ENCODE peak calls at places on chromosomes 6 and 20, in seven cellular contexts. F, I, Z, O, W, T and Y are unnamed samples. For H3K4me1, the result is how much of the 10 kb centered on the place peaks cover.

GRCh38 chr6:55902796-55903195 is 27.4 kb upstream of the BMP5 start:
- DNase-seq in I (no peak), Z (no peak), T (peak), W (no peak), O (peak), F (no peak), Y (no peak)

GRCh38 chr20:38115205-38115604 is 49.9 kb downstream of the TGM2 start:
- DNase-seq in I (no peak), Z (no peak), O (no peak), F (no peak), T (no peak), W (peak), Y (no peak)

GRCh38 chr6:131182991-131183425 is 47.7 kb downstream of the AKAP7 start:
- DNase-seq in F (peak), I (peak), Z (peak), T (peak), W (peak), O (peak), Y (no peak)

GRCh38 chr20:50399003-50399916 is 110.9 kb upstream of the PTPN1 start:
- DNase-seq in T (peak), I (no peak), O (peak), F (no peak), W (no peak), Z (no peak), Y (peak)

GRCh38 chr6:2546941-2547716 is 203.6 kb downstream of the MYLK4 start:
- DNase-seq in F (no peak), Z (no peak), W (no peak), I (no peak), T (no peak), O (no peak), Y (no peak)

GRCh38 chr20:41509801-41510200 is 108.4 kb downstream of the CHD6 start:
- DNase-seq in W (no peak), Z (no peak), T (peak), I (peak), F (no peak), O (peak), Y (no peak)

GRCh38 chr20:14235355-14235754 is 102.1 kb downstream of the FLRT3 start:
- DNase-seq in O (peak), T (peak), F (no peak), I (no peak), Z (no peak), W (no peak), Y (no peak)

GRCh38 chr6:37020426-37021211 is 15.2 kb downstream of the FGD2 start:
- DNase-seq in Z (no peak), F (peak), O (no peak), T (no peak), I (peak), W (no peak), Y (no peak)

GRCh38 chr6:134258849-134259306 is 59.0 kb downstream of the SGK1 start:
- DNase-seq in Z (no peak), T (no peak), F (no peak), I (no peak), O (no peak), W (no peak), Y (no peak)

GRCh38 chr6:157647261-157647915 is 175.7 kb upstream of the SNX9 start:
- DNase-seq in Z (no peak), O (no peak), W (no peak), I (peak), F (no peak), T (no peak), Y (no peak)

GRCh38 chr6:95410168-95410567 is 167.2 kb upstream of the MANEA start:
- DNase-seq in W (no peak), I (no peak), F (no peak), T (no peak), O (no peak), Z (no peak), Y (no peak)

GRCh38 chr20:1803216-1804128 is 91.7 kb upstream of the SIRPA start:
- DNase-seq in I (peak), W (peak), F (peak), Z (peak), O (peak), T (peak), Y (peak)

GRCh38 chr20:9966966-9967365 is 67.8 kb upstream of the ANKEF1 start:
- DNase-seq in O (no peak), Z (no peak), I (peak), T (peak), F (no peak), W (no peak), Y (peak)

GRCh38 chr20:16437387-16437990 is 135.8 kb downstream of the KIF16B start:
- DNase-seq in Z (no peak), O (no peak), I (no peak), W (no peak), T (no peak), F (no peak), Y (no peak)

GRCh38 chr20:4925842-4926530 is 75.3 kb downstream of the SLC23A2 start:
- DNase-seq in Z (no peak), T (no peak), O (peak), W (no peak), F (no peak), I (no peak), Y (no peak)

GRCh38 chr6:27672113-27672799 is 199.4 kb upstream of the ZNF184 start:
- DNase-seq in W (peak), F (peak), O (peak), Z (peak), T (peak), I (peak), Y (peak)

GRCh38 chr6:110326609-110327008 is 31.5 kb downstream of the METTL24 start:
- DNase-seq in I (no peak), Z (no peak), T (no peak), F (peak), O (no peak), W (no peak), Y (no peak)

GRCh38 chr6:18126116-18126515 is 3.6 kb upstream of the NHLRC1 start:
- DNase-seq in W (no peak), I (peak), T (no peak), Z (no peak), O (no peak), F (no peak), Y (no peak)

DNA sequence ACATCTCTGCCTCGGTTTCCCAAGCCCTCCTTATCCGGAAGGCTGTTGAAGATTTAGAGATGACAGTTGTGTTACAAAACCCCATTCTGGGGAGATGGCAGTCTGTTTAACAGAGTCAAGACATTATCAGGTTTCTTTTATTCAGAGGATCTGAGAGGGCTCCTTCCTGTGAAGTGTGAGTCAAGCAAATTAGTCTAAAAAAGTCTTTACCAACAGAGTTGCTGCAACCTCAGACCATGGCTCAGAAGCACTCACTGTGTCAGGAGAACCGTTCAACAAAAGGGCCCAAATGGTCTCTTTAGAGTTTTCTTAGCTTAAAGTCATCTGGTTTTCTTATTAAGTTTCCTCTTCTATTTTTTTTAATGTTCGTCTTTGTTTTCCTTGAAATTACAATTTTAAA is 717.8 kb downstream of the EPM2A start:
- DNase-seq in T (no peak), W (no peak), O (peak), I (no peak), Z (no peak), F (no peak), Y (no peak)
- H3K23ac ChIP-seq in T (no peak), W (no peak), O (peak), I (no peak), Z (no peak), F (no peak), Y (no peak)

DNA sequence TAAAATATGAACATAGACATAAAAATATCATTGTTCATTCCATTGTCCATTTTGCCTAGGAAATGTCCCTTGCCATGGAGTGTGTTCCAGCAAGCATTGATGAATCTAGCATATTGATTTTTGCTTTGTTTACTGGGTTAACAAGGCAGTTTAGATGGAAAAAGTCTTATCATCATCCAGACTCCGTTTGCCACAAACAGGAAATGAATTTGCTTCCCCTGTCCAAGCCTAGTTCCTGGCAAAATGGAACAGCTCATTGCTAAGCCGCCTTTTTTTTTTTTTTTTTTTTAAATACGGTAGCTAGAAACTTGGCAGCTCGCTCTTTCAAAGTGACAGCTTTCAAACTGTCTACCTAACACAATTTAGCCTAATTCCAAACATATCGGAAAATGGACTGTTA is 7.5 kb downstream of the F13A1 start:
- DNase-seq in W (no peak), O (no peak), T (no peak), Z (no peak), I (no peak), F (no peak), Y (no peak)
- H3K4me1 ChIP-seq in W (under half), O (under half), T (under half), Z (under half), I (under half), F (under half), Y (under half)

GRCh38 chr20:60035-60918 is 27.2 kb upstream of the DEFB125 start:
- DNase-seq in I (no peak), O (no peak), Z (no peak), F (no peak), T (no peak), W (no peak), Y (peak)
- H3K23ac ChIP-seq in I (no peak), O (no peak), Z (no peak), F (no peak), T (no peak), W (no peak), Y (no peak)

GRCh38 chr6:108118791-108119211 is 44.3 kb upstream of the OSTM1 start:
- DNase-seq in I (peak), T (peak), F (peak), W (no peak), O (no peak), Z (peak), Y (no peak)

GRCh38 chr6:108119212-108120141 is 44.9 kb upstream of the OSTM1 start:
- DNase-seq in I (peak), O (no peak), Z (peak), F (peak), T (no peak), W (peak), Y (no peak)

GRCh38 chr6:108117427-108118358 is 43.2 kb upstream of the OSTM1 start:
- DNase-seq in Z (peak), O (peak), T (peak), F (peak), I (peak), W (peak), Y (peak)

GRCh38 chr6:108116781-108117426 is 42.4 kb upstream of the OSTM1 start:
- DNase-seq in F (peak), I (no peak), Z (no peak), T (no peak), W (peak), O (no peak), Y (no peak)

DNA sequence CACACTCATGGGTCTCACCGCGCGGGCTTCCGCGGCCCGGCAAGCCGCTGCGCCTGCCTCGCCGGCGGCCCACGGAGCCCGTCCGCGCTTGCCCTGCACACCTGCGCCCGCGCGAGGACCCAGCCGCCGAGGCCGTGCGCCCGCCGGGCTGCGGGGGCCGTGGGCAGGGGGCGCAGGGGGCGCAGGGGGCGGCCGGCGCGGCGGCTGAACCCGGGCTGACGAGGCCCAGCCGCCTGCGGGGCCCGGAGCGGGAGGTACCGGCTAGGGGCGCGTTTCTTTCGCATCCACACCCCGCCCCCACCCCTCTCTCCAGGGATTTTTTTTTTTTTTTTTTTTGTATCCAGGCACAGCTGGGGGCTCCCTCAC is 43.8 kb upstream of the OSTM1 start:
- DNase-seq in T (no peak), W (no peak), I (no peak), F (no peak), O (no peak), Z (no peak), Y (no peak)
- H3K4me1 ChIP-seq in T (under half), W (under half), I (under half), F (under half), O (under half), Z (under half), Y (under half)

GRCh38 chr6:52403086-52403485 is 17.1 kb upstream of the EFHC1 start:
- DNase-seq in T (no peak), W (no peak), I (no peak), Z (no peak), F (no peak), O (no peak), Y (no peak)
- H3K23ac ChIP-seq in T (no peak), W (no peak), I (no peak), Z (peak), F (no peak), O (no peak), Y (no peak)